ENCODE peak calls at places on chromosome 1, in ten cellular contexts. E is WTC11; P is colonic mucosa; H is mesendoderm; B is activated effector memory CD4-positive, alpha-beta T cell treated with anti-CD3 and anti-CD28 coated beads, Interleukin-2, amount 50 U/mL, for 16 hours; W is A549; F is CD8-positive, alpha-beta memory T cell; Y is HCEC 1CT; N is HTR-8/SVneo; D is iPS-NIHi11. X is an unnamed sample.

GRCh38 chr1:38102576-38102975 is 56.0 kb upstream of the POU3F1 start:
- DNase-seq in E (no peak), P (no peak), H (no peak), B (no peak), W (no peak), F (no peak), Y (no peak), N (no peak), D (no peak), X (no peak)

GRCh38 chr1:17886838-17887441 is 131.8 kb downstream of the ACTL8 start:
- DNase-seq in E (no peak), P (no peak), H (no peak), B (no peak), W (no peak), F (no peak), Y (no peak), N (no peak), D (no peak), X (no peak)

GRCh38 chr1:228245111-228245510 is 37.3 kb downstream of the OBSCN start:
- DNase-seq in E (no peak), P (no peak), H (peak), B (no peak), W (no peak), F (no peak), Y (no peak), N (no peak), D (no peak), X (no peak)

GRCh38 chr1:112651205-112651604 is 23.3 kb upstream of the MOV10 start:
- DNase-seq in E (no peak), P (no peak), H (no peak), B (no peak), W (no peak), F (no peak), Y (no peak), N (no peak), D (no peak), X (no peak)

GRCh38 chr1:162605225-162605927 is 26.9 kb upstream of the DDR2 start:
- DNase-seq in E (no peak), P (no peak), H (no peak), B (no peak), W (peak), F (no peak), Y (peak), N (peak), D (no peak), X (peak)

GRCh38 chr1:94874423-94874822 is 52.5 kb downstream of the CNN3 start:
- DNase-seq in E (no peak), P (no peak), H (no peak), B (no peak), W (no peak), F (no peak), Y (no peak), N (no peak), D (no peak), X (no peak)

GRCh38 chr1:151993084-151993733 is 450 bp downstream of the S100A10 start:
- DNase-seq in E (peak), P (peak), H (peak), B (peak), W (peak), F (peak), Y (peak), N (no peak), D (no peak), X (no peak)

GRCh38 chr1:91891486-91891885 is 5.5 kb upstream of the TGFBR3 start:
- DNase-seq in E (no peak), P (no peak), H (no peak), B (no peak), W (no peak), F (no peak), Y (peak), N (no peak), D (no peak), X (no peak)

GRCh38 chr1:117634631-117635030 is 28.8 kb downstream of the TENT5C start:
- DNase-seq in E (no peak), P (no peak), H (no peak), B (no peak), W (no peak), F (no peak), Y (no peak), N (no peak), D (no peak), X (no peak)

GRCh38 chr1:84619383-84620093 is 45.3 kb upstream of the CTBS start:
- DNase-seq in E (no peak), P (no peak), H (peak), B (peak), W (peak), F (no peak), Y (peak), N (peak), D (no peak), X (peak)

GRCh38 chr1:63651110-63651776 is 58.0 kb downstream of the PGM1 start:
- DNase-seq in E (no peak), P (no peak), H (no peak), B (peak), W (no peak), F (peak), Y (no peak), N (no peak), D (no peak), X (peak)

GRCh38 chr1:168892945-168893344 is 163.9 kb upstream of the DPT start:
- DNase-seq in E (no peak), P (no peak), H (no peak), B (no peak), W (no peak), F (no peak), Y (peak), N (no peak), D (no peak), X (no peak)

X was measured in COLO829.